ENCODE peak calls at places on chromosomes 12 and 14, in seven cellular contexts. C is mammary epithelial cell, G is MM.1S, H is GM23248, R is mesenchymal stem cell, K is neural progenitor cell, I is endothelial cell of umbilical vein. E is an unnamed sample.

GRCh38 chr14:54105406-54105805 is 148.8 kb upstream of the BMP4 start:
- DNase-seq in C (peak), G (no peak), H (no peak), R (no peak), K (no peak), I (no peak), E (no peak)

GRCh38 chr12:19892186-19892585 is 452.9 kb downstream of the AEBP2 start:
- DNase-seq in C (no peak), G (no peak), H (peak), R (peak), K (no peak), I (peak), E (no peak)

GRCh38 chr12:87816186-87816585 is 213.0 kb downstream of the C12orf50 start:
- DNase-seq in C (no peak), G (no peak), H (peak), R (no peak), K (no peak), I (peak), E (no peak)

GRCh38 chr12:94157891-94158495 is 9.6 kb downstream of the PLXNC1 start:
- DNase-seq in C (no peak), G (peak), H (no peak), R (no peak), K (no peak), I (no peak), E (no peak)

GRCh38 chr12:109531411-109531810 is 41.9 kb downstream of the MMAB start:
- DNase-seq in C (no peak), G (no peak), H (no peak), R (peak), K (no peak), I (no peak), E (no peak)

GRCh38 chr14:56422703-56423213 is 156.8 kb upstream of the TMEM260 start:
- DNase-seq in C (peak), G (no peak), H (peak), R (peak), K (peak), I (peak), E (peak)

GRCh38 chr12:57579011-57579410 is 12.0 kb upstream of the PIP4K2C start:
- DNase-seq in C (no peak), G (no peak), H (peak), R (no peak), K (no peak), I (no peak), E (no peak)

GRCh38 chr14:22131749-22132476 is 457.1 kb downstream of the DAD1 start:
- DNase-seq in C (no peak), G (peak), H (no peak), R (no peak), K (peak), I (no peak), E (peak)

GRCh38 chr12:94714378-94714777 is 64.0 kb upstream of the TMCC3 start:
- DNase-seq in C (peak), G (peak), H (peak), R (peak), K (no peak), I (peak), E (no peak)

DNA sequence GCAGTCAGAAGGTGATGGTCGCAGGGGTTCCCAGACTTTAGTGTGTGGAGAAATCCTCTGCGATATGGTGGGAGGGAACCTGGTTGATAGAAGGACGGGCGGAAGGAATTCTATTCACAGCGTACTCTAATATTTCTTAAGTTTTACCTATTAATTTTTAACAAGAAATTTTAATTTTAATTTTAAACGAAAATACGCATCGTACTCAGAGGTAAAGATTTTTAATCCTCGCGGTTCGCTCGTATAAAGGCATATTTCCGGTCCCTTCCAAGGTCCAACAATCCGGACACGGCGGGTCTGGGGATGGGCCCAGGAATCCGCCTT is 338 bp upstream of the SLC48A1 start:
- DNase-seq in C (no peak), G (no peak), H (no peak), R (no peak), K (no peak), I (no peak), E (no peak)
- H3K27ac ChIP-seq in C (no peak), G (no peak), H (no peak), R (peak), K (no peak), I (no peak), E (no peak)

DNA sequence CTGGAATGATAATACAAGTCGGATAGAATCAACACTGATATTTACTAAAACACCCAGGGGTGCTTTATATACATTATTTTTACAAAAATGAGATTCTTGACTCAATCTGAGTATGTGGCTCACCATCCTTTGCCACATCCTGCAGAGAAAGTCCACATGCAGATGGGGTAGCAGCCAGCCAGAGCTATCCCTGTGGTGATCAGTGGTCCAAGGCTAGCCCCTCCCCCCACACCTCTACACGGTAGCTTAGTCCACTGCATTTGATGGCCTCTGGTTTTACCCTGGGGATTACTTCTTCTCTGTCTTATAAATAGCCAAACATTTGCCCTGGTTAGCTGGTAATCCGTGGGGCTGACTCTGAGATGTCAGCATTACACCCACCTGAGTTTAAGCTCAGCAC is 28.1 kb upstream of the TTC7B start:
- DNase-seq in C (no peak), G (no peak), H (no peak), R (no peak), K (no peak), I (no peak), E (no peak)
- H2AFZ ChIP-seq in C (no peak), G (no peak), H (no peak), R (no peak), K (no peak), I (no peak), E (no peak)

DNA sequence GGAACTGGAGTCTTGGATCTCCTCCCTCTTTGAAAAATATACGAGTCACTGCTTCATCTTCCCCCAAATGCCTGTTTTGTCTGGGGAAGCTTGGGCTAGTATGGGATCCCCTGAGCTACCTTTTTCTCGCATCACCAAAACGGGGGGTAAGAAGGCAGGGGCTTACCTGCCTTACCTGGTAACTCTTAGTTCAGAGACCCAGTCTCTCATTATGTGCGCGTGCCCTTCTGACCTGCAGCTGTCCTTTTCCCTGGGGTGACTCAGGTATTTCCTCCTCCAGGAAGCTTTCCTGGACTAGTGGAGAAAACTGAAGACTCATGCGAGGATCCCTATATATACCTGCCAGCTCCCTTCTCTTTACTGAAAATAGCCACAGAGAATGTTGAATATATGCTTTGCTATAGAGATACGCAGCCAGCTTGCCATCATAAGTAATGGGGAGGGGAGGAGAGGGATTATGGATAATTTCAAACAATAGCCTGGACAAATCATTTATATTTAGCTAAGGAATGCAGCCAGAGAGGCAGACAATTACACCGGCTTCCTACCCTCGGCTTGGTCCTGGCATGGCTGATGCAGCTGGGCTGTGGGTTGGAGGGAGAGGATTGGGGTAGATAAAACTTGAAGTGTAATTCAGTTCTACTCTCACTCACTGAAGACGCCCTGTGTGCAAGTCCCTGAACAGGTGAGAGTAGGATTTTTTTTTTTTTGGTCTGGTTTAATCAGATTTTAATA is 1.1 kb downstream of the TSPAN9 start:
- DNase-seq in C (no peak), G (no peak), H (no peak), R (no peak), K (no peak), I (peak), E (no peak)
- H3K27ac ChIP-seq in C (peak), G (no peak), H (no peak), R (no peak), K (no peak), I (peak), E (no peak)

DNA sequence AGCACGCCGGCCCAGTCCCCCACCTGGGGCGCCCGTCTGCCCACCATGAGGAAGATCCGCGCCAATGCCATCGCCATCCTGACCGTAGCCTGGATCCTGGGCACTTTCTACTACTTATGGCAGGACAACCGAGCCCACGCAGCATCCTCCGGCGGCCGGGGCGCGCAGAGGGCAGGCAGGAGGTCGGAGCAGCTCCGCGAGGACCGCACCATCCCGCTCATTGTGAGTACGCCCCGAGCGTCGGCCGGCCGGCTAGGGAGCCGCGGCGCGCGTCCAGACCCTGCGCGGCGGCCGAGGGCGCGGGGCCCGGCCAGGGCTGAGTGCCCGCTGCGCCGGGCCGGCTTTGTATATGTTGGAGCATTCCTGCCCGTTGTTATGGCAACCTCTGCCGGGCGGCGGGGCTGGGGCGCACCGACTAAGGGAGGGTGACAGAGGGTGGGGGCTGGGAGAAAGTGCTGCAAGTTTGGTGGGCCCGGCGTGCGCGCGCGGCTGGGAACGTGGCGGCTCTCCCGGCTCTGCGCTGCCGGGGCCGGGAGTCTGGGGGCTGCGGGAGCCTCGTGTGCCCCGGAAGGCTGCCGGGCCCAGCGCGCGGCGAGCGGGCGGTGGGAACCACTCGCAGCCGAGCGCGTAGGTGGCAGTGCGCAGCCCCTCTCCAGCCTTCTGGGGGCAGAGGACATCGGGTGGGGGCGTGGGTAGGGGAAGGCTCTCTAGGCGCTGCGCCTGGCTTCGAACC is 454 bp downstream of the GALNT16 start:
- DNase-seq in C (peak), G (no peak), H (peak), R (peak), K (peak), I (peak), E (no peak)
- H2AFZ ChIP-seq in C (peak), G (no peak), H (peak), R (peak), K (peak), I (peak), E (no peak)

GRCh38 chr14:90039253-90040010 is 22.4 kb upstream of the KCNK13 start:
- DNase-seq in C (peak), G (no peak), H (no peak), R (peak), K (no peak), I (no peak), E (no peak)
- H3K27ac ChIP-seq in C (no peak), G (no peak), H (no peak), R (no peak), K (no peak), I (no peak), E (no peak)

DNA sequence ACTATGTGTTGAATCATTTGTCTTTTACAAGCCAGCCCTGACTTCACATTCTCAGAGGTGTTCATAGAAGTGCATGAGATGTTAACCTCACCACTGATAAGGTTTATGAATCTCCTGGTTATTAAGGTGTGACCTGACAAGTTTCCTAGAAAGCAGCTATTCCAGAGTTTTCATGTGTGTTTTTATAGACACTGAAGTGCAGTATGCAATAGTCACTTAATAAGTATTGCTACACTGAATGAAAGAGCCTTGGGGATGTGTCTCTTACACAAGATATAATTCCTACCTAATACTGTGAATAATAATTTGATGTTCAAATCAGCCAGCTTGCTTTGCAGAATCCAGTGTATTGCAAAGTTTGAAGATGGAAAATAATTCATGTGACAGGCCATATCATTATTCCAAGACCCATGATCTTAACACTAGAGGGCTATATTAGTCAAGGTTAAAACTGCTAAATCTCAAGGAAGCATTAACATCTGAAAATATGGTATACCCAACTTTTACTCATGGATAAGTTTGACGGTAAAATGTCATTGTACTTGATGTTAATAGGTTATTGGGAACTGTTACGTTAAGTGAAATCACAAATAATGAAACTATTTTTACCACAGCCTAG is 13.0 kb downstream of the SLC25A3 start:
- DNase-seq in C (no peak), G (no peak), H (peak), R (no peak), K (no peak), I (peak), E (no peak)
- H2AFZ ChIP-seq in C (no peak), G (no peak), H (no peak), R (no peak), K (no peak), I (no peak), E (no peak)

GRCh38 chr12:29726321-29726692 is 57.4 kb downstream of the TMTC1 start:
- DNase-seq in C (no peak), G (no peak), H (no peak), R (peak), K (no peak), I (peak), E (no peak)
- H3K27ac ChIP-seq in C (no peak), G (no peak), H (peak), R (no peak), K (no peak), I (peak), E (no peak)

DNA sequence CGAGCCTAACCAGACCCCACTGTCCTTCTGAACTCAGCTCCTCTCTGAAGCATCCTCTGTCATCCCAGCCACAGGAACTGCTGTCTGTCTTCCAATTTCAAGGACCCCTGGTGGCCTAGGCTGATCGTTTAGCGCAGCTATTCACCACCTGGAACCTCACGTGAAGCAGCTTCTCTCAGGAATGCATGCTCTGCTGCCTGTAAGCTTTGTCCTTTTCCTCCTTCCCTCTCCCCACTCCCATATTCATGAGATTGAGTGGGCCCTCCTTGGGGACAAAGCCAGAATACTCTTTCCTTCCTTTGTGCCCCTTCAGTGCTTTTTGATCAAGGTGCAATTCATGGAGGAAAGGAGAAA is 17.2 kb downstream of the DPF3 start:
- DNase-seq in C (no peak), G (no peak), H (no peak), R (no peak), K (peak), I (no peak), E (no peak)
- H2AFZ ChIP-seq in C (no peak), G (no peak), H (no peak), R (no peak), K (peak), I (no peak), E (no peak)

GRCh38 chr12:49397000-49397399 is 29.7 kb downstream of the SPATS2 start:
- DNase-seq in C (no peak), G (no peak), H (no peak), R (no peak), K (no peak), I (no peak), E (no peak)

GRCh38 chr12:49403887-49404517 is 36.7 kb downstream of the SPATS2 start:
- DNase-seq in C (peak), G (no peak), H (no peak), R (no peak), K (no peak), I (no peak), E (peak)

GRCh38 chr12:49400304-49400703 is 33.0 kb downstream of the SPATS2 start:
- DNase-seq in C (no peak), G (no peak), H (no peak), R (no peak), K (no peak), I (no peak), E (no peak)
- H3K27ac ChIP-seq in C (no peak), G (no peak), H (no peak), R (no peak), K (no peak), I (no peak), E (no peak)

GRCh38 chr14:102541771-102542170 is 32.2 kb upstream of the ANKRD9 start:
- DNase-seq in C (no peak), G (no peak), H (no peak), R (no peak), K (peak), I (no peak), E (no peak)

GRCh38 chr14:102544745-102545460 is 35.3 kb upstream of the ANKRD9 start:
- DNase-seq in C (no peak), G (no peak), H (peak), R (no peak), K (peak), I (no peak), E (no peak)

GRCh38 chr14:102544034-102544744 is 34.6 kb upstream of the ANKRD9 start:
- DNase-seq in C (no peak), G (no peak), H (peak), R (no peak), K (peak), I (no peak), E (no peak)

GRCh38 chr14:102547067-102547466 is 37.5 kb upstream of the ANKRD9 start:
- DNase-seq in C (no peak), G (no peak), H (no peak), R (no peak), K (no peak), I (no peak), E (no peak)

DNA sequence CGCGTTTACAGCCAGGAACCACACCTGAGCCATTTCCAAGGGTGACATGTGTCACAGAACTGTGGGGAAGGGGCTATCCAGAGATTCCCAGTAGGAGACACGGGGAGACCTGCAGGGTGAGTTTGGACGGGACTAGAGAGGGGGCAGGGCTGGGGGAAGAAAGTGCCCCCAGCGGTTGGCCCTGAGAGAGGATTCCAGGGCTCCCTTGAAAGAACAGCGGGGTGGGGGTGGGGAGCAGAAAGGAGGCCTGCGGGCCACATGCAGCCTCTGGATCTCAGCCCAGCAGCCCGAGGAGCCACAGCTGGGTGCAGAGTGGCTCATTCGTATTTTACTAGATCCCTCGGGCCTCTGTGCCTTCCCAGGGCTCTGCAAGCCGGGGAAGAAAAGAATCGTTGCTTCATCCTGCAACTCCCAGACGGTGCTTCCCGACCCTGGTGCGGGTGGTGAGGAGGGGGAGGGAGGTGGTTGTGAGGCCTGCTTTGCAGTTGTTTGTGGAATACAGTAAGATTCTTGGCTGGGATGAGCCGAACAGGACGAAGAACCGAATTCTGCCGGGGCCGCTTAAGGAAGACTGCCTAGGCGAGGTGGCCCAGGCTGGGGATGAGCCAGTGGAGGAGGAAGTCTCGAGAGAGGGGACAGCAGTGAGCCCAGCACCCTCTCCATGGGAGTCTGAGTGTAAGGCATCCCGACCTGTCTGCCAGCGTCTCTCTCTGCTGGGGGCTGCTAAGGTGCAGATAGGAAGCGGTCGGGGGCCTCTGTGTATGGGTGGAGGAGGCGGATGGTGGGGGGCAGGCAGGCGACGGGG is 36.1 kb upstream of the ANKRD9 start:
- DNase-seq in C (no peak), G (no peak), H (peak), R (peak), K (peak), I (no peak), E (no peak)
- H2AFZ ChIP-seq in C (peak), G (no peak), H (no peak), R (no peak), K (peak), I (no peak), E (no peak)